ENCODE peak calls at places on chromosomes 4 and X, in seven cellular contexts. One of them, this sample, is unnamed.

GRCh38 chrX:24276011-24276410 is 37.9 kb downstream of the SUPT20HL2 start:
- DNase-seq in naive thymus-derived CD8-positive, alpha-beta T cell: no peak
- DNase-seq in NCI-H1436: no peak
- DNase-seq in uterus: no peak
- DNase-seq in ureter: no peak
- DNase-seq in germinal center: no peak
- DNase-seq in right atrium auricular region: no peak
- DNase-seq in this sample: no peak

GRCh38 chrX:85004255-85004654 is 578 bp downstream of the APOOL start:
- DNase-seq in NCI-H1436: no peak
- DNase-seq in germinal center: no peak
- DNase-seq in uterus: no peak
- DNase-seq in right atrium auricular region: no peak
- DNase-seq in ureter: no peak
- DNase-seq in naive thymus-derived CD8-positive, alpha-beta T cell: peak; percentile 5
- DNase-seq in this sample: no peak

GRCh38 chr4:40684404-40684803 is 54.7 kb upstream of the RBM47 start:
- DNase-seq in uterus: no peak
- DNase-seq in ureter: no peak
- DNase-seq in naive thymus-derived CD8-positive, alpha-beta T cell: no peak
- DNase-seq in right atrium auricular region: no peak
- DNase-seq in germinal center: no peak
- DNase-seq in NCI-H1436: no peak
- DNase-seq in this sample: no peak

GRCh38 chr4:133147922-133148689 is 988 bp upstream of the PCDH10 start:
- DNase-seq in uterus: peak; percentile 18
- DNase-seq in NCI-H1436: no peak
- DNase-seq in naive thymus-derived CD8-positive, alpha-beta T cell: no peak
- DNase-seq in ureter: no peak
- DNase-seq in germinal center: no peak
- DNase-seq in right atrium auricular region: no peak
- DNase-seq in this sample: peak; percentile 66

GRCh38 chr4:15003441-15003890 is 1.2 kb downstream of the CPEB2 start:
- DNase-seq in germinal center: peak; percentile 65
- DNase-seq in ureter: peak; percentile 62
- DNase-seq in NCI-H1436: no peak
- DNase-seq in uterus: peak; percentile 47
- DNase-seq in right atrium auricular region: no peak
- DNase-seq in naive thymus-derived CD8-positive, alpha-beta T cell: peak; percentile 67
- DNase-seq in this sample: peak; percentile 26

GRCh38 chrX:2401201-2401589 is 99.6 kb downstream of the DHRSX start:
- DNase-seq in NCI-H1436: no peak
- DNase-seq in germinal center: no peak
- DNase-seq in naive thymus-derived CD8-positive, alpha-beta T cell: no peak
- DNase-seq in right atrium auricular region: no peak
- DNase-seq in uterus: no peak
- DNase-seq in ureter: no peak
- DNase-seq in this sample: peak; percentile 63

GRCh38 chr4:85298037-85298436 is 176.9 kb upstream of the ARHGAP24 start:
- DNase-seq in germinal center: no peak
- DNase-seq in ureter: no peak
- DNase-seq in right atrium auricular region: no peak
- DNase-seq in naive thymus-derived CD8-positive, alpha-beta T cell: no peak
- DNase-seq in uterus: no peak
- DNase-seq in NCI-H1436: no peak
- DNase-seq in this sample: no peak

GRCh38 chrX:140661657-140662056 is 47.9 kb upstream of the LINC00632 start:
- DNase-seq in NCI-H1436: no peak
- DNase-seq in ureter: no peak
- DNase-seq in right atrium auricular region: no peak
- DNase-seq in uterus: no peak
- DNase-seq in naive thymus-derived CD8-positive, alpha-beta T cell: no peak
- DNase-seq in germinal center: no peak
- DNase-seq in this sample: no peak

GRCh38 chr4:18007625-18008024 is 13.9 kb downstream of the LCORL start:
- DNase-seq in NCI-H1436: no peak
- DNase-seq in germinal center: no peak
- DNase-seq in naive thymus-derived CD8-positive, alpha-beta T cell: no peak
- DNase-seq in ureter: no peak
- DNase-seq in right atrium auricular region: no peak
- DNase-seq in uterus: no peak
- DNase-seq in this sample: no peak

GRCh38 chr4:173413043-173413442 is 14.1 kb upstream of the SCRG1 start:
- DNase-seq in right atrium auricular region: no peak
- DNase-seq in ureter: no peak
- DNase-seq in uterus: no peak
- DNase-seq in germinal center: no peak
- DNase-seq in naive thymus-derived CD8-positive, alpha-beta T cell: no peak
- DNase-seq in NCI-H1436: no peak
- DNase-seq in this sample: peak; percentile 60

GRCh38 chrX:103536071-103536470 is 16.8 kb upstream of the RAB40A start:
- DNase-seq in NCI-H1436: no peak
- DNase-seq in ureter: no peak
- DNase-seq in germinal center: no peak
- DNase-seq in right atrium auricular region: no peak
- DNase-seq in naive thymus-derived CD8-positive, alpha-beta T cell: no peak
- DNase-seq in uterus: no peak
- DNase-seq in this sample: peak; percentile 51

GRCh38 chr4:122912810-122913575 is 9.4 kb downstream of the NUDT6 start:
- DNase-seq in uterus: no peak
- DNase-seq in NCI-H1436: no peak
- DNase-seq in naive thymus-derived CD8-positive, alpha-beta T cell: no peak
- DNase-seq in right atrium auricular region: no peak
- DNase-seq in germinal center: no peak
- DNase-seq in ureter: no peak
- DNase-seq in this sample: peak; percentile 61

GRCh38 chrX:1593286-1594271 is 2.2 kb downstream of the AKAP17A start:
- DNase-seq in NCI-H1436: no peak
- DNase-seq in right atrium auricular region: no peak
- DNase-seq in naive thymus-derived CD8-positive, alpha-beta T cell: no peak
- DNase-seq in ureter: no peak
- DNase-seq in germinal center: no peak
- DNase-seq in uterus: no peak
- DNase-seq in this sample: no peak

GRCh38 chr4:77586953-77587383 is 18.7 kb upstream of the CXCL13 start:
- DNase-seq in NCI-H1436: no peak
- DNase-seq in germinal center: peak; percentile 65
- DNase-seq in naive thymus-derived CD8-positive, alpha-beta T cell: peak; percentile 15
- DNase-seq in uterus: no peak
- DNase-seq in right atrium auricular region: no peak
- DNase-seq in ureter: peak; percentile 67
- DNase-seq in this sample: no peak

GRCh38 chr4:184548321-184548650 is 73.9 kb upstream of the IRF2 start:
- DNase-seq in ureter: no peak
- DNase-seq in uterus: no peak
- DNase-seq in naive thymus-derived CD8-positive, alpha-beta T cell: no peak
- DNase-seq in right atrium auricular region: no peak
- DNase-seq in NCI-H1436: no peak
- DNase-seq in germinal center: no peak
- DNase-seq in this sample: no peak

GRCh38 chr4:39231660-39232059 is 49.3 kb downstream of the WDR19 start:
- DNase-seq in germinal center: no peak
- DNase-seq in right atrium auricular region: no peak
- DNase-seq in ureter: no peak
- DNase-seq in NCI-H1436: no peak
- DNase-seq in uterus: no peak
- DNase-seq in naive thymus-derived CD8-positive, alpha-beta T cell: no peak
- DNase-seq in this sample: no peak

GRCh38 chr4:119099227-119099910 is 36.3 kb upstream of the MYOZ2 start:
- DNase-seq in right atrium auricular region: no peak
- DNase-seq in germinal center: no peak
- DNase-seq in uterus: no peak
- DNase-seq in ureter: no peak
- DNase-seq in naive thymus-derived CD8-positive, alpha-beta T cell: no peak
- DNase-seq in NCI-H1436: no peak
- DNase-seq in this sample: peak; percentile 86

GRCh38 chrX:49915352-49916222 is 6.8 kb upstream of the CLCN5 start:
- DNase-seq in right atrium auricular region: no peak
- DNase-seq in germinal center: peak; percentile 36
- DNase-seq in uterus: peak; percentile 24
- DNase-seq in naive thymus-derived CD8-positive, alpha-beta T cell: peak; percentile 52
- DNase-seq in ureter: no peak
- DNase-seq in NCI-H1436: peak; percentile 34
- DNase-seq in this sample: peak; percentile 75

GRCh38 chr4:145511913-145512522 is 30.4 kb downstream of the SMAD1 start:
- DNase-seq in uterus: no peak
- DNase-seq in germinal center: no peak
- DNase-seq in ureter: no peak
- DNase-seq in right atrium auricular region: no peak
- DNase-seq in naive thymus-derived CD8-positive, alpha-beta T cell: no peak
- DNase-seq in NCI-H1436: no peak
- DNase-seq in this sample: no peak

GRCh38 chrX:117892469-117892868 is 224.1 kb downstream of the KLHL13 start:
- DNase-seq in germinal center: no peak
- DNase-seq in naive thymus-derived CD8-positive, alpha-beta T cell: no peak
- DNase-seq in uterus: no peak
- DNase-seq in right atrium auricular region: no peak
- DNase-seq in NCI-H1436: no peak
- DNase-seq in ureter: no peak
- DNase-seq in this sample: no peak

GRCh38 chr4:7210818-7211217 is 18.5 kb downstream of the SORCS2 start:
- DNase-seq in NCI-H1436: no peak
- DNase-seq in right atrium auricular region: no peak
- DNase-seq in germinal center: no peak
- DNase-seq in naive thymus-derived CD8-positive, alpha-beta T cell: no peak
- DNase-seq in uterus: peak; percentile 58
- DNase-seq in ureter: no peak
- DNase-seq in this sample: peak; percentile 57

GRCh38 chr4:6405417-6405747 is 67.0 kb downstream of the PPP2R2C start:
- DNase-seq in right atrium auricular region: no peak
- DNase-seq in NCI-H1436: no peak
- DNase-seq in germinal center: no peak
- DNase-seq in naive thymus-derived CD8-positive, alpha-beta T cell: no peak
- DNase-seq in uterus: no peak
- DNase-seq in ureter: no peak
- DNase-seq in this sample: no peak

GRCh38 chr4:55237839-55238238 is 108.2 kb upstream of the SRD5A3 start:
- DNase-seq in NCI-H1436: no peak
- DNase-seq in germinal center: no peak
- DNase-seq in right atrium auricular region: no peak
- DNase-seq in uterus: no peak
- DNase-seq in naive thymus-derived CD8-positive, alpha-beta T cell: no peak
- DNase-seq in ureter: no peak
- DNase-seq in this sample: no peak

GRCh38 chr4:30867427-30867826 is 147.3 kb downstream of the PCDH7 start:
- DNase-seq in right atrium auricular region: no peak
- DNase-seq in ureter: no peak
- DNase-seq in uterus: peak; percentile 40
- DNase-seq in NCI-H1436: no peak
- DNase-seq in naive thymus-derived CD8-positive, alpha-beta T cell: no peak
- DNase-seq in germinal center: no peak
- DNase-seq in this sample: no peak

GRCh38 chrX:28693101-28693500 is 105.9 kb downstream of the IL1RAPL1 start:
- DNase-seq in naive thymus-derived CD8-positive, alpha-beta T cell: no peak
- DNase-seq in uterus: no peak
- DNase-seq in NCI-H1436: no peak
- DNase-seq in germinal center: no peak
- DNase-seq in right atrium auricular region: no peak
- DNase-seq in ureter: no peak
- DNase-seq in this sample: no peak

GRCh38 chrX:124726313-124726712 is 379.9 kb downstream of the SH2D1A start:
- DNase-seq in ureter: no peak
- DNase-seq in NCI-H1436: no peak
- DNase-seq in naive thymus-derived CD8-positive, alpha-beta T cell: no peak
- DNase-seq in uterus: no peak
- DNase-seq in right atrium auricular region: no peak
- DNase-seq in germinal center: no peak
- DNase-seq in this sample: no peak

GRCh38 chr4:20711335-20711734 is 11.1 kb downstream of the PACRGL start:
- DNase-seq in uterus: no peak
- DNase-seq in naive thymus-derived CD8-positive, alpha-beta T cell: no peak
- DNase-seq in right atrium auricular region: no peak
- DNase-seq in ureter: no peak
- DNase-seq in germinal center: no peak
- DNase-seq in NCI-H1436: no peak
- DNase-seq in this sample: no peak

GRCh38 chr4:113411496-113411938 is 350.0 kb downstream of the CAMK2D start:
- DNase-seq in uterus: no peak
- DNase-seq in naive thymus-derived CD8-positive, alpha-beta T cell: no peak
- DNase-seq in germinal center: no peak
- DNase-seq in right atrium auricular region: no peak
- DNase-seq in ureter: peak; percentile 48
- DNase-seq in NCI-H1436: no peak
- DNase-seq in this sample: peak; percentile 89